ENCODE peak calls at places on chromosomes 4 and X, in nine cellular contexts. Q, W, B, J, E, K, S, I and V are unnamed samples.

GRCh38 chr4:65623509-65623908 is 46.8 kb downstream of the EPHA5 start:
- DNase-seq in B (peak; percentile 80), S (no peak), J (no peak), E (no peak), W (no peak), I (no peak), K (peak; percentile 13), Q (no peak), V (no peak)

GRCh38 chr4:140858897-140859296 is 102.7 kb upstream of the TBC1D9 start:
- DNase-seq in I (no peak), K (no peak), W (no peak), Q (no peak), E (no peak), S (no peak), J (no peak), B (peak; percentile 2), V (no peak)

GRCh38 chrX:40054793-40055192 is 43.0 kb downstream of the BCOR start:
- DNase-seq in I (no peak), Q (no peak), S (no peak), J (no peak), W (no peak), E (no peak), B (no peak), K (no peak), V (no peak)

GRCh38 chr4:176735300-176735699 is 57.4 kb downstream of the VEGFC start:
- DNase-seq in K (no peak), S (no peak), E (no peak), Q (no peak), W (no peak), J (no peak), B (peak; percentile 20), I (no peak), V (no peak)

GRCh38 chrX:76453737-76454406 is 26.4 kb downstream of the MAGEE1 start:
- DNase-seq in S (no peak), K (no peak), E (no peak), Q (no peak), J (no peak), I (no peak), W (no peak), B (no peak), V (no peak)

GRCh38 chrX:110722135-110722534 is 73.5 kb downstream of the CHRDL1 start:
- DNase-seq in K (no peak), Q (no peak), I (no peak), S (no peak), B (no peak), W (no peak), J (no peak), E (no peak), V (no peak)

GRCh38 chrX:108299101-108299591 is 139.1 kb downstream of the COL4A6 start:
- DNase-seq in Q (no peak), W (no peak), E (no peak), K (peak; percentile 40), S (no peak), B (peak; percentile 73), J (no peak), I (no peak), V (no peak)

GRCh38 chrX:97367149-97367548 is 483.4 kb downstream of the RPA4 start:
- DNase-seq in W (no peak), I (no peak), S (no peak), B (peak; percentile 3), J (no peak), K (peak; percentile 14), Q (no peak), E (no peak), V (no peak)

GRCh38 chrX:3526749-3527148 is 180.3 kb upstream of the MXRA5 start:
- DNase-seq in K (no peak), W (no peak), E (no peak), Q (no peak), S (no peak), J (no peak), I (no peak), B (no peak), V (no peak)

GRCh38 chr4:70788733-70789132 is 51.0 kb downstream of the GRSF1 start:
- DNase-seq in W (no peak), J (no peak), S (no peak), Q (no peak), I (no peak), K (no peak), E (no peak), B (peak; percentile 36), V (no peak)

GRCh38 chrX:46602468-46603102 is 29.0 kb downstream of the CHST7 start:
- DNase-seq in B (no peak), W (no peak), K (no peak), Q (no peak), E (no peak), I (no peak), S (no peak), J (no peak), V (no peak)

GRCh38 chr4:26459756-26460530 is 30.3 kb downstream of the CCKAR start:
- DNase-seq in J (no peak), K (no peak), I (no peak), W (no peak), E (no peak), B (no peak), Q (no peak), S (no peak), V (no peak)

GRCh38 chr4:7351014-7351413 is 83.7 kb downstream of the PSAPL1 start:
- DNase-seq in I (no peak), B (no peak), J (no peak), S (no peak), K (no peak), W (no peak), Q (no peak), E (peak; percentile 81), V (no peak)

GRCh38 chrX:112654871-112655270 is 24.9 kb downstream of the LHFPL1 start:
- DNase-seq in E (no peak), I (no peak), S (no peak), B (no peak), W (no peak), J (no peak), K (no peak), Q (no peak), V (no peak)

GRCh38 chrX:13177921-13178320 is 133.5 kb upstream of the FAM9C start:
- DNase-seq in Q (no peak), E (no peak), S (no peak), B (no peak), I (no peak), J (no peak), K (no peak), W (no peak), V (no peak)

GRCh38 chr4:154332681-154333421 is 158.7 kb downstream of the DCHS2 start:
- DNase-seq in I (no peak), W (peak; percentile 28), S (peak; percentile 78), J (peak; percentile 0), K (no peak), B (peak; percentile 21), E (peak; percentile 16), Q (no peak), V (peak; percentile 2)

GRCh38 chrX:47458528-47458927 is 24.5 kb downstream of the ZNF41 start:
- DNase-seq in S (no peak), W (no peak), I (no peak), Q (no peak), E (no peak), B (no peak), J (no peak), K (no peak), V (no peak)

GRCh38 chr4:87419578-87420249 is 2.7 kb upstream of the NUDT9 start:
- DNase-seq in E (no peak), J (no peak), K (no peak), S (no peak), Q (no peak), I (no peak), W (no peak), B (peak; percentile 48), V (no peak)

GRCh38 chr4:127268367-127268766 is 364.4 kb upstream of the INTU start:
- DNase-seq in K (no peak), S (no peak), E (no peak), B (no peak), I (no peak), Q (no peak), J (no peak), W (no peak), V (no peak)

GRCh38 chr4:143375326-143376073 is 38.8 kb downstream of the GAB1 start:
- DNase-seq in E (peak; percentile 61), B (peak; percentile 33), K (no peak), S (no peak), I (no peak), W (no peak), J (no peak), Q (peak; percentile 33), V (no peak)

GRCh38 chrX:151019837-151020236 is 36.7 kb downstream of the HMGB3 start:
- DNase-seq in S (no peak), J (no peak), K (no peak), E (no peak), W (no peak), Q (no peak), B (peak; percentile 77), I (no peak), V (no peak)

GRCh38 chrX:40152173-40152705 is 54.5 kb upstream of the BCOR start:
- DNase-seq in K (no peak), E (peak; percentile 62), W (no peak), B (no peak), J (no peak), Q (no peak), S (peak; percentile 86), I (no peak), V (no peak)

GRCh38 chr4:6926681-6927478 is 17.3 kb downstream of the TBC1D14 start:
- DNase-seq in B (no peak), Q (no peak), S (peak; percentile 89), E (no peak), J (peak; percentile 33), I (no peak), W (peak; percentile 64), K (no peak), V (no peak)

GRCh38 chr4:73822389-73822788 is 14.1 kb upstream of the CXCL6 start:
- DNase-seq in K (no peak), W (no peak), Q (no peak), J (no peak), B (peak; percentile 56), E (no peak), I (no peak), S (no peak), V (no peak)

GRCh38 chr4:53591372-53591892 is at the start of gene LNX1:
- DNase-seq in I (peak; percentile 60), Q (no peak), W (no peak), S (no peak), B (peak; percentile 83), J (no peak), E (no peak), K (no peak), V (peak; percentile 5)

GRCh38 chr4:87985887-87986200 is 10.3 kb downstream of the SPP1 start:
- DNase-seq in E (no peak), I (no peak), K (no peak), W (no peak), B (no peak), Q (no peak), S (no peak), J (no peak), V (no peak)

GRCh38 chr4:149897784-149898183 is 82.1 kb upstream of the IQCM start:
- DNase-seq in W (no peak), J (no peak), E (no peak), Q (no peak), K (peak; percentile 12), S (no peak), B (peak; percentile 49), I (no peak), V (no peak)

GRCh38 chr4:60683357-60683756 is 516.8 kb upstream of the ADGRL3 start:
- DNase-seq in W (no peak), S (no peak), E (no peak), I (no peak), Q (no peak), K (peak; percentile 53), B (peak; percentile 69), J (no peak), V (no peak)

GRCh38 chr4:186693159-186693815 is 30.4 kb downstream of the FAT1 start:
- DNase-seq in S (peak; percentile 95), Q (no peak), I (no peak), B (peak; percentile 93), E (no peak), K (peak; percentile 69), J (no peak), W (no peak), V (no peak)

GRCh38 chr4:14856076-14856926 is 146.0 kb upstream of the CPEB2 start:
- DNase-seq in I (no peak), E (no peak), W (no peak), J (no peak), S (peak; percentile 88), K (peak; percentile 97), B (peak; percentile 99), Q (no peak), V (no peak)

GRCh38 chrX:154458954-154459829 is 1.1 kb downstream of the PLXNA3 start:
- DNase-seq in I (peak; percentile 6), E (no peak), W (no peak), J (no peak), B (peak; percentile 17), S (no peak), K (no peak), Q (no peak), V (no peak)